ENCODE peak calls at places on chromosomes 3 and 15, in six cellular contexts. One of them, this sample, is unnamed.

GRCh38 chr3:66655119-66655518 is 154.3 kb upstream of the LRIG1 start:
- DNase-seq in A673: no peak
- DNase-seq in activated CD8-positive, alpha-beta T cell treated with anti-CD3 and anti-CD28 coated beads for 36 hours: no peak
- DNase-seq in right atrium auricular region: no peak
- DNase-seq in GM20000: no peak
- DNase-seq in GM13976: no peak
- DNase-seq in this sample: no peak

GRCh38 chr3:177236704-177237103 is 39.4 kb upstream of the TBL1XR1 start:
- DNase-seq in activated CD8-positive, alpha-beta T cell treated with anti-CD3 and anti-CD28 coated beads for 36 hours: peak; percentile 21
- DNase-seq in GM20000: no peak
- DNase-seq in GM13976: no peak
- DNase-seq in right atrium auricular region: peak; percentile 9
- DNase-seq in A673: no peak
- DNase-seq in this sample: no peak

GRCh38 chr3:36058404-36059035 is 321.8 kb upstream of the STAC start:
- DNase-seq in A673: peak; percentile 58
- DNase-seq in GM20000: no peak
- DNase-seq in activated CD8-positive, alpha-beta T cell treated with anti-CD3 and anti-CD28 coated beads for 36 hours: no peak
- DNase-seq in GM13976: no peak
- DNase-seq in right atrium auricular region: no peak
- DNase-seq in this sample: no peak

GRCh38 chr3:188153498-188153948 is 434 bp upstream of the LPP start:
- DNase-seq in A673: peak; percentile 91
- DNase-seq in right atrium auricular region: peak; percentile 89
- DNase-seq in GM13976: no peak
- DNase-seq in GM20000: no peak
- DNase-seq in activated CD8-positive, alpha-beta T cell treated with anti-CD3 and anti-CD28 coated beads for 36 hours: no peak
- DNase-seq in this sample: no peak

GRCh38 chr3:195221876-195222617 is 48.9 kb downstream of the XXYLT1 start:
- DNase-seq in A673: no peak
- DNase-seq in activated CD8-positive, alpha-beta T cell treated with anti-CD3 and anti-CD28 coated beads for 36 hours: no peak
- DNase-seq in GM20000: no peak
- DNase-seq in right atrium auricular region: no peak
- DNase-seq in GM13976: no peak
- DNase-seq in this sample: no peak

GRCh38 chr3:197454014-197454413 is 101.8 kb downstream of the BDH1 start:
- DNase-seq in A673: peak; percentile 52
- DNase-seq in right atrium auricular region: no peak
- DNase-seq in GM20000: peak; percentile 51
- DNase-seq in activated CD8-positive, alpha-beta T cell treated with anti-CD3 and anti-CD28 coated beads for 36 hours: peak; percentile 45
- DNase-seq in GM13976: peak; percentile 50
- DNase-seq in this sample: peak; percentile 31

GRCh38 chr3:159882784-159883779 is 105.6 kb upstream of the IL12A start:
- DNase-seq in GM13976: no peak
- DNase-seq in GM20000: no peak
- DNase-seq in right atrium auricular region: no peak
- DNase-seq in A673: peak; percentile 78
- DNase-seq in activated CD8-positive, alpha-beta T cell treated with anti-CD3 and anti-CD28 coated beads for 36 hours: no peak
- DNase-seq in this sample: no peak

GRCh38 chr3:114855839-114856238 is 291.2 kb downstream of the ZBTB20 start:
- DNase-seq in GM20000: no peak
- DNase-seq in right atrium auricular region: no peak
- DNase-seq in activated CD8-positive, alpha-beta T cell treated with anti-CD3 and anti-CD28 coated beads for 36 hours: no peak
- DNase-seq in A673: no peak
- DNase-seq in GM13976: no peak
- DNase-seq in this sample: no peak

GRCh38 chr3:89180334-89180733 is 72.9 kb downstream of the EPHA3 start:
- DNase-seq in activated CD8-positive, alpha-beta T cell treated with anti-CD3 and anti-CD28 coated beads for 36 hours: no peak
- DNase-seq in GM20000: no peak
- DNase-seq in A673: no peak
- DNase-seq in GM13976: no peak
- DNase-seq in right atrium auricular region: no peak
- DNase-seq in this sample: no peak

GRCh38 chr3:79085166-79085565 is 682.6 kb downstream of the ROBO1 start:
- DNase-seq in activated CD8-positive, alpha-beta T cell treated with anti-CD3 and anti-CD28 coated beads for 36 hours: no peak
- DNase-seq in A673: no peak
- DNase-seq in right atrium auricular region: no peak
- DNase-seq in GM13976: no peak
- DNase-seq in GM20000: no peak
- DNase-seq in this sample: no peak

GRCh38 chr3:58074997-58075396 is 66.8 kb downstream of the FLNB start:
- DNase-seq in A673: no peak
- DNase-seq in GM20000: no peak
- DNase-seq in activated CD8-positive, alpha-beta T cell treated with anti-CD3 and anti-CD28 coated beads for 36 hours: peak; percentile 62
- DNase-seq in right atrium auricular region: no peak
- DNase-seq in GM13976: no peak
- DNase-seq in this sample: no peak

GRCh38 chr3:66220066-66220465 is 735 bp upstream of the SLC25A26 start:
- DNase-seq in GM20000: no peak
- DNase-seq in activated CD8-positive, alpha-beta T cell treated with anti-CD3 and anti-CD28 coated beads for 36 hours: no peak
- DNase-seq in GM13976: no peak
- DNase-seq in A673: no peak
- DNase-seq in right atrium auricular region: no peak
- DNase-seq in this sample: no peak

GRCh38 chr3:79604681-79605080 is 163.1 kb downstream of the ROBO1 start:
- DNase-seq in GM20000: no peak
- DNase-seq in A673: no peak
- DNase-seq in activated CD8-positive, alpha-beta T cell treated with anti-CD3 and anti-CD28 coated beads for 36 hours: no peak
- DNase-seq in GM13976: no peak
- DNase-seq in right atrium auricular region: no peak
- DNase-seq in this sample: no peak

GRCh38 chr15:101288905-101289513 is 6.0 kb downstream of the SNRPA1 start:
- DNase-seq in right atrium auricular region: no peak
- DNase-seq in GM20000: peak; percentile 52
- DNase-seq in activated CD8-positive, alpha-beta T cell treated with anti-CD3 and anti-CD28 coated beads for 36 hours: no peak
- DNase-seq in A673: peak; percentile 73
- DNase-seq in GM13976: peak; percentile 45
- DNase-seq in this sample: no peak

DNA sequence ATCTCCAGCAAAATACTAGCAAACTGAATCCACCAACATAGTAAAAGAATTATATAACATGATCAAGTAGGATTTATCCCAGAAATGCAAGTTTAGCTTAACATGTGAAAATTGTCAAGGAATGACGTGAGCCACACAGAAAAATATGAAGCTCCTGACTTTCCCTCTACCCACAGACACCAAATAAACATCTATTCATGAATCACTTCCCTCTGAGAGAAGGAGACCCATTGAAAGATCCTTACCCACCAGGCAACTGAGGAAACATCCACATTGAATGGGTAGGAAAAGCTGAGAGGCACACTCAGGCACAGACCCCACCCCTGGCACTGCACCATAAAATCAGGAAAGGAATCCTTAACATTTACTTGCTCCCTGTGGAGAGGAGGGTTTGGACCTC is 102.2 kb upstream of the MANF start:
- DNase-seq in GM13976: no peak
- DNase-seq in activated CD8-positive, alpha-beta T cell treated with anti-CD3 and anti-CD28 coated beads for 36 hours: no peak
- DNase-seq in GM20000: no peak
- DNase-seq in right atrium auricular region: no peak
- DNase-seq in A673: no peak
- DNase-seq in this sample: no peak
- TF ChIP-seq CTCF in GM13976: no peak
- TF ChIP-seq CTCF in activated CD8-positive, alpha-beta T cell treated with anti-CD3 and anti-CD28 coated beads for 36 hours: no peak
- TF ChIP-seq CTCF in GM20000: no peak
- TF ChIP-seq CTCF in right atrium auricular region: no peak
- TF ChIP-seq CTCF in A673: no peak
- TF ChIP-seq CTCF in this sample: no peak

DNA sequence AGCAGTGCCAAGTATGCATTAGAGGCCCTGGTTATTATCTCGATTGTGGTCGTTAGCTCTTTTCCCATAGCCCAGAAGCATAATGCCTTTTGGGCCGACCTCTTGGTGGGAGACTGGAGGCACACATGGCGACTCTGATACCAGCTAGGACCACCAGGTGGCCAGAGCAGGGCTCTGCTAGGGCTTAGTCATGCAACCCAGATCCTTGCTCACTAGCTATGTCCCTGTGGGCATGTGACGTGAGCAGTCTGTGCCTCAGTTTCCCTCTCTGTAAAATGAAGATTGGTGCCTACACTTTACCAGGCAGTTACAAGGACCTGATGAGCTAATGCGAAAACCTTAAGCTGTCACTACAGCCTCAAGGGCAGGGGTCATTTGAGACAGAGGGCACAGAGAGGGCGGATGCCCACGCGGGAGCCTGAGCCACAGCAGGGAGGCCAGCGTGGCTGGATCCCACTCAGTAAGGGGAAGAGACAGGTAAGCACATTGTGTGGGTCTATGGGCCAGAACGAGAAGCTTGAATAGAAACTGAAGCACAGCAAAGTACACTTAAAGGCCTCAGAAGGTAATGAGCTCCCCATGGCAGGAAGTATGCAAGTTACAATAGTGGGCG is 8.8 kb downstream of the KLF15 start:
- DNase-seq in right atrium auricular region: peak; percentile 46
- DNase-seq in activated CD8-positive, alpha-beta T cell treated with anti-CD3 and anti-CD28 coated beads for 36 hours: no peak
- DNase-seq in GM13976: no peak
- DNase-seq in A673: peak; percentile 31
- DNase-seq in GM20000: no peak
- DNase-seq in this sample: no peak
- TF ChIP-seq CTCF in right atrium auricular region: no peak
- TF ChIP-seq CTCF in activated CD8-positive, alpha-beta T cell treated with anti-CD3 and anti-CD28 coated beads for 36 hours: peak; percentile 12
- TF ChIP-seq CTCF in GM13976: no peak
- TF ChIP-seq CTCF in A673: peak; percentile 35
- TF ChIP-seq CTCF in GM20000: no peak
- TF ChIP-seq CTCF in this sample: no peak

DNA sequence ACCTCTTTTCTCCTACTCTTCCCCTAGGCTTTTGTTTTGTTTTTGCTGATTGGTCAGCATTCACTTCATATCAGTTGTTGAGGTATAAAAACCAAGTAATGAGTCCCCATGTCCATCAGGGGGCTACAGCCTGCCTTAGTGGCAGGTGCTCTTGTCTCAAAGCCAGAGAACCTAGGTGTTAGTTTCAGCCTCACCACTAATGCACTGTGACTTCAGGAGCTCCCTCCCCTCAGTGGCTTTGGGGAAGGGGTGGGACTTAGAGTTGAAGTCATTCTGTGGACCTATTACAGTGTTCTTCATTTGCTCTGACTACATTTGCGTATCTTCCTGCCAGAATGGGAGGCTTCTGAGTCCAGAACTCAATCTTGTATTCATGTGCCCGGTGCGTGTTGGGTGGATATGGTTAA is 41.6 kb downstream of the NR2C2 start:
- DNase-seq in GM20000: peak; percentile 81
- DNase-seq in GM13976: peak; percentile 75
- DNase-seq in activated CD8-positive, alpha-beta T cell treated with anti-CD3 and anti-CD28 coated beads for 36 hours: peak; percentile 81
- DNase-seq in right atrium auricular region: no peak
- DNase-seq in A673: no peak
- DNase-seq in this sample: peak; percentile 84
- TF ChIP-seq CTCF in GM20000: no peak
- TF ChIP-seq CTCF in GM13976: peak; percentile 45
- TF ChIP-seq CTCF in activated CD8-positive, alpha-beta T cell treated with anti-CD3 and anti-CD28 coated beads for 36 hours: peak; percentile 42
- TF ChIP-seq CTCF in right atrium auricular region: no peak
- TF ChIP-seq CTCF in A673: no peak
- TF ChIP-seq CTCF in this sample: peak; percentile 36

GRCh38 chr3:124158174-124158812 is 166.4 kb upstream of the ROPN1 start:
- DNase-seq in GM20000: no peak
- DNase-seq in activated CD8-positive, alpha-beta T cell treated with anti-CD3 and anti-CD28 coated beads for 36 hours: no peak
- DNase-seq in GM13976: no peak
- DNase-seq in A673: no peak
- DNase-seq in right atrium auricular region: no peak
- DNase-seq in this sample: no peak
- TF ChIP-seq CTCF in GM20000: no peak
- TF ChIP-seq CTCF in activated CD8-positive, alpha-beta T cell treated with anti-CD3 and anti-CD28 coated beads for 36 hours: no peak
- TF ChIP-seq CTCF in GM13976: no peak
- TF ChIP-seq CTCF in A673: no peak
- TF ChIP-seq CTCF in right atrium auricular region: no peak
- TF ChIP-seq CTCF in this sample: no peak

DNA sequence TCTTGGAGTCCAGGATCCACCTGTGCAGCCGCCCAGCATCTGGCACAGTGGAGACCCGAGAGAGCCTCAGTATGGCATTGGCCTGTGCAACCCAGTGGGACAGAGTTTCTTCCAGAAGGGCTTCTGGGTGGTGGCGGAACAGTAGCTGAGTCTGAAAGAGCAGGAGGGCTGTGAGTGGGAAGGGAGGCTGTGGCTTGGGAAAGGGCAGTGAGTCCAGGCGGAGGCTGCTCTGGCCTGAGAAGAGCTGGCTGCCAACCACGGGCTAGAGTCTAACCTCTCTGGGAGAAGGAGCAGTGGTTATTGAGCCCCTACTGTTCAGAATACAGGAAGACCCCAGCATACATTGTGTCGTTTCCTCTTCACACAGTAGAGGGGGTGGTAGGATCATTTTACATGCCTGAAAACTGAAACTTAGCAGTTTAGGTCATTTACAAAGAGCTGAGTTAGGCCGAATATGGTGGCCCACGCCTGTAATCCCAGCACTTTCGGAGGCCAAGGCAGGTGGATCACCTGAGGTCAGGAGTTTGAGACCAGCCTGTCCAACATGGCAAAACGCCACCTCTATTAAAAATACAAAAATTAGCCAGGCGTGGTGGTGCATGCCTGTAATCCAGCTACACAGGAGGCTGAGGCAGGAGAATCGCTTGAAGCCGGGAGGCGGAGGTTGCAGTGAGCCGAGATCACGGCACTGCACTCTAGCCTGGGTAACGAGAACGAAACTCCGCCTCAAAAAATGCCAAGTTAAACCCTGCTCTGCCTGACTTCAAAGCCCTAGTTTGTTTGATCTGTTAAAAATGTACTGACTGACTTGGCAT is 3.2 kb downstream of the AEN start:
- DNase-seq in GM13976: peak; percentile 73
- DNase-seq in GM20000: peak; percentile 68
- DNase-seq in right atrium auricular region: no peak
- DNase-seq in activated CD8-positive, alpha-beta T cell treated with anti-CD3 and anti-CD28 coated beads for 36 hours: peak; percentile 55
- DNase-seq in A673: peak; percentile 56
- DNase-seq in this sample: peak; percentile 70
- TF ChIP-seq CTCF in GM13976: peak; percentile 64
- TF ChIP-seq CTCF in GM20000: peak; percentile 52
- TF ChIP-seq CTCF in right atrium auricular region: peak; percentile 64
- TF ChIP-seq CTCF in activated CD8-positive, alpha-beta T cell treated with anti-CD3 and anti-CD28 coated beads for 36 hours: peak; percentile 75
- TF ChIP-seq CTCF in A673: peak; percentile 60
- TF ChIP-seq CTCF in this sample: peak; percentile 65

GRCh38 chr3:71063768-71064287 is 519.7 kb downstream of the FOXP1 start:
- DNase-seq in activated CD8-positive, alpha-beta T cell treated with anti-CD3 and anti-CD28 coated beads for 36 hours: peak; percentile 76
- DNase-seq in right atrium auricular region: no peak
- DNase-seq in GM13976: no peak
- DNase-seq in GM20000: peak; percentile 49
- DNase-seq in A673: peak; percentile 41
- DNase-seq in this sample: no peak

GRCh38 chr3:71065764-71066013 is 517.8 kb downstream of the FOXP1 start:
- DNase-seq in activated CD8-positive, alpha-beta T cell treated with anti-CD3 and anti-CD28 coated beads for 36 hours: no peak
- DNase-seq in GM20000: no peak
- DNase-seq in A673: no peak
- DNase-seq in GM13976: no peak
- DNase-seq in right atrium auricular region: no peak
- DNase-seq in this sample: no peak

GRCh38 chr3:71064288-71064975 is 519.1 kb downstream of the FOXP1 start:
- DNase-seq in GM20000: peak; percentile 51
- DNase-seq in right atrium auricular region: no peak
- DNase-seq in A673: peak; percentile 51
- DNase-seq in GM13976: peak; percentile 50
- DNase-seq in activated CD8-positive, alpha-beta T cell treated with anti-CD3 and anti-CD28 coated beads for 36 hours: peak; percentile 71
- DNase-seq in this sample: peak; percentile 21

GRCh38 chr3:71066356-71066755 is 517.2 kb downstream of the FOXP1 start:
- DNase-seq in right atrium auricular region: no peak
- DNase-seq in activated CD8-positive, alpha-beta T cell treated with anti-CD3 and anti-CD28 coated beads for 36 hours: peak; percentile 63
- DNase-seq in GM13976: no peak
- DNase-seq in GM20000: no peak
- DNase-seq in A673: no peak
- DNase-seq in this sample: no peak

GRCh38 chr3:71064976-71065763 is 518.4 kb downstream of the FOXP1 start:
- DNase-seq in activated CD8-positive, alpha-beta T cell treated with anti-CD3 and anti-CD28 coated beads for 36 hours: peak; percentile 60
- DNase-seq in right atrium auricular region: peak; percentile 73
- DNase-seq in GM13976: peak; percentile 46
- DNase-seq in A673: peak; percentile 45
- DNase-seq in GM20000: peak; percentile 52
- DNase-seq in this sample: peak; percentile 27
- TF ChIP-seq CTCF in activated CD8-positive, alpha-beta T cell treated with anti-CD3 and anti-CD28 coated beads for 36 hours: no peak
- TF ChIP-seq CTCF in right atrium auricular region: no peak
- TF ChIP-seq CTCF in GM13976: no peak
- TF ChIP-seq CTCF in A673: no peak
- TF ChIP-seq CTCF in GM20000: no peak
- TF ChIP-seq CTCF in this sample: no peak